ENCODE peak calls at places on chromosomes 3 and 15, in seven cellular contexts. C is lower lobe of right lung, T is RWPE1, P is heart right ventricle, K is Peyer's patch, Q is lung, Z is cardiac muscle cell. I is an unnamed sample.

GRCh38 chr3:8052599-8053185 is 448.9 kb upstream of the LMCD1 start:
- DNase-seq in C (no peak), T (no peak), P (no peak), K (peak), Q (no peak), Z (peak), I (no peak)

GRCh38 chr3:68088636-68089035 is 434.2 kb upstream of the SUCLG2 start:
- DNase-seq in C (no peak), T (no peak), P (no peak), K (no peak), Q (no peak), Z (no peak), I (no peak)

GRCh38 chr3:30471076-30471475 is 135.3 kb upstream of the TGFBR2 start:
- DNase-seq in C (no peak), T (no peak), P (no peak), K (no peak), Q (no peak), Z (peak), I (no peak)

GRCh38 chr3:99484871-99485270 is 153.5 kb upstream of the COL8A1 start:
- DNase-seq in C (no peak), T (no peak), P (no peak), K (no peak), Q (no peak), Z (peak), I (no peak)

GRCh38 chr15:68829068-68829467 is 8.4 kb upstream of the ANP32A start:
- DNase-seq in C (no peak), T (no peak), P (no peak), K (no peak), Q (no peak), Z (no peak), I (no peak)

GRCh38 chr3:152380048-152380447 is 111.3 kb downstream of the MBNL1 start:
- DNase-seq in C (no peak), T (no peak), P (no peak), K (no peak), Q (no peak), Z (peak), I (no peak)

GRCh38 chr3:55826731-55827496 is 339.8 kb upstream of the WNT5A start:
- DNase-seq in C (no peak), T (peak), P (no peak), K (no peak), Q (no peak), Z (peak), I (no peak)

GRCh38 chr3:134445631-134446030 is 40.2 kb downstream of the ANAPC13 start:
- DNase-seq in C (no peak), T (no peak), P (no peak), K (no peak), Q (no peak), Z (peak), I (no peak)

GRCh38 chr3:127600749-127601456 is 2.7 kb downstream of the MCM2 start:
- DNase-seq in C (no peak), T (no peak), P (no peak), K (no peak), Q (no peak), Z (no peak), I (no peak)

GRCh38 chr3:184620101-184620798 is 58.7 kb downstream of the EPHB3 start:
- DNase-seq in C (no peak), T (peak), P (no peak), K (no peak), Q (no peak), Z (peak), I (no peak)

GRCh38 chr3:179450321-179450720 is 949 bp downstream of the GNB4 start:
- DNase-seq in C (no peak), T (peak), P (no peak), K (no peak), Q (no peak), Z (peak), I (no peak)

GRCh38 chr3:179452166-179452544 is 885 bp upstream of the GNB4 start:
- DNase-seq in C (no peak), T (no peak), P (no peak), K (no peak), Q (no peak), Z (peak), I (no peak)

GRCh38 chr3:179451335-179452165 is at the start of gene GNB4:
- DNase-seq in C (peak), T (peak), P (peak), K (peak), Q (peak), Z (peak), I (peak)

GRCh38 chr3:179449621-179450020 is 1.6 kb downstream of the GNB4 start:
- DNase-seq in C (no peak), T (no peak), P (no peak), K (no peak), Q (no peak), Z (peak), I (no peak)

GRCh38 chr3:179450901-179451334 is 352 bp downstream of the GNB4 start:
- DNase-seq in C (no peak), T (peak), P (no peak), K (no peak), Q (no peak), Z (peak), I (peak)
- H3K27ac ChIP-seq in C (peak), T (peak), P (peak), K (peak), Q (peak), Z (peak), I (peak)

GRCh38 chr15:83435782-83436181 is 11.4 kb upstream of the SH3GL3 start:
- DNase-seq in C (no peak), T (no peak), P (no peak), K (no peak), Q (no peak), Z (no peak), I (no peak)

GRCh38 chr15:83435202-83435601 is 11.9 kb upstream of the SH3GL3 start:
- DNase-seq in C (no peak), T (no peak), P (no peak), K (no peak), Q (no peak), Z (peak), I (no peak)

DNA sequence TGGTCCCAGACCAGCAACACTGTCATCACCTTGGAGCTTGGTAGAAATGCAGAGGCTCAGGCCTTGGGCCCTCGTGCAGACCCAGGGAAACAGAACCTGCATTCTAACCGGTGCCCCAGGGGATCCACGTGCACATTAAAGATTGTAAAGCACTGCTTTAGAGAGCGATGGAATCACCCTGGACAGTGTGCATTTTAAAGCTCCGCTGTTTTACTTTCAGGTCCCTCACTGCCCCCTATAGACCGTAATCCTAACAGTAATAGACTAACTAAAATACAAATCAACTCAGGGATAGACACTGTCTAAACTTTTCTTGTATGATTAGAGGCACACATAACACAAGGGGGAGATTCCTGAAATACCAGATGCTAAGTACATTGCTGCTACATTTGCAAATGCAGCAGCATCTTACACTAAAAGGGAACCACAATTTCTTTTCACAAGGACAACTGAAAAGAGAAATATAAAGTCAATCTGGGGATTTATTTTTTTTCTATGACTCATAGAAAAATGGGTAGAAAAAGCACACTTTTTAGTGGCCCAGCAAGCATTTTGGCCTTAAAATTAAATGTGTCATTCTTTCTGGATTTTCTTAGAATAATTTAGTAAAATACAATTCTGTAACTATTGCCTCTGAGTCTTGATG is 10.5 kb upstream of the SH3GL3 start:
- DNase-seq in C (no peak), T (peak), P (no peak), K (no peak), Q (no peak), Z (peak), I (no peak)
- TF ChIP-seq CTCF in C (peak), T (peak), P (peak), K (no peak), Q (no peak), Z (peak), I (no peak)

GRCh38 chr3:157155591-157155990 is 4.4 kb downstream of the CCNL1 start:
- DNase-seq in C (no peak), T (no peak), P (no peak), K (no peak), Q (no peak), Z (no peak), I (no peak)
- H3K27ac ChIP-seq in C (no peak), T (no peak), P (no peak), K (no peak), Q (no peak), Z (no peak), I (no peak)

GRCh38 chr3:147392083-147392916 is 14.0 kb downstream of the ZIC4 start:
- DNase-seq in C (no peak), T (no peak), P (no peak), K (no peak), Q (no peak), Z (no peak), I (peak)
- TF ChIP-seq CTCF in C (no peak), T (no peak), P (no peak), K (no peak), Q (no peak), Z (no peak), I (peak)

DNA sequence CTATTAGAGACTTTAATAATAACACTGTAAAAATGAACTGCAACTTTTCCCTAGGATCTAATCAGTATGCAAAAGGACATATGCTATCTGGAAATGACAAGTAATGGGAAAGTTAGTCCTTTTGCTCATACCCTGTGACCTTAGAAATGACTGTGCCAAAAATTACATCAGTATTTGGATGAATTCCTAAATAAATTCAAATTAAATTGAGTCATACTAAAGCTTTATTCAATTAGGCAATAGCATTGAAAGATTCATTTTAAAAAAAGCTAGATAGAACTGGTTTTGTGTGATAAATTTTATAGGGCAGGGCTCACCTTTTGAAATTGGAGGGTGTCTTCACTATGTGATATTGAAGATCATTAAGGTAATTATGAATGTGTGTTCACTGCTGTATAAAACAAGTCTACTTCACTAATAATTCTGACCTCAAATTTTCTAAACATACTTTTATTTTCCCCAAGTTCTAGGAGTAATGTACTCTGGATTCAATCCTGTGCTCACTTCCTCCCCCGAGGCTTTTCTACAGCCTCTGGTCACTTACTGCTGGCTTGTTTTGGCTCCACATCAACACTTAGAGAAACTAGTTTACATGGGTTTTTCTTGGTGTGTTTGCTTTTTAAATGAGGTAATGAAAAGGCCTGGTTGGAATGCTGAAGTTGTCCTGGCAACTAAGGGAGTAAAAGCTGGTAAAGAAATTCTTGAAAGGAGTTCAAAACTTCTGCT is 44.4 kb upstream of the SPTSSB start:
- DNase-seq in C (no peak), T (peak), P (no peak), K (no peak), Q (no peak), Z (peak), I (no peak)
- H3K27ac ChIP-seq in C (peak), T (peak), P (peak), K (no peak), Q (no peak), Z (no peak), I (peak)

GRCh38 chr15:53917109-53917508 is 61.1 kb upstream of the UNC13C start:
- DNase-seq in C (no peak), T (no peak), P (no peak), K (no peak), Q (no peak), Z (no peak), I (no peak)
- TF ChIP-seq CTCF in C (no peak), T (no peak), P (no peak), K (no peak), Q (no peak), Z (no peak), I (no peak)

I was measured in psoas muscle.